ENCODE peak calls at places on chromosomes 1 and 21, in six cellular contexts. B, R, A, J, P and E are unnamed samples.

GRCh38 chr1:213573648-213574009 is 414.1 kb upstream of the PROX1 start:
- DNase-seq in B (no peak), R (no peak), A (no peak), J (no peak), P (no peak), E (no peak)

GRCh38 chr21:16079830-16080229 is 350.0 kb downstream of the USP25 start:
- DNase-seq in B (no peak), R (no peak), A (no peak), J (no peak), P (no peak), E (no peak)

GRCh38 chr1:19465650-19466049 is 19.7 kb downstream of the CAPZB start:
- DNase-seq in B (no peak), R (no peak), A (no peak), J (no peak), P (no peak), E (no peak)

GRCh38 chr21:17454315-17455027 is 58.4 kb upstream of the CXADR start:
- DNase-seq in B (no peak), R (peak), A (peak), J (no peak), P (peak), E (peak)

GRCh38 chr1:3736131-3736561 is 16.1 kb upstream of the CCDC27 start:
- DNase-seq in B (no peak), R (no peak), A (no peak), J (no peak), P (no peak), E (no peak)

GRCh38 chr1:96596226-96596625 is 125.4 kb upstream of the PTBP2 start:
- DNase-seq in B (no peak), R (peak), A (peak), J (no peak), P (peak), E (no peak)

GRCh38 chr1:162857850-162858249 is 3.1 kb downstream of the CCDC190 start:
- DNase-seq in B (no peak), R (no peak), A (no peak), J (no peak), P (no peak), E (no peak)

GRCh38 chr1:4657920-4658585 is 3.6 kb downstream of the AJAP1 start:
- DNase-seq in B (peak), R (no peak), A (no peak), J (no peak), P (no peak), E (peak)

GRCh38 chr1:208668991-208669390 is 424.8 kb upstream of the PLXNA2 start:
- DNase-seq in B (no peak), R (peak), A (peak), J (no peak), P (no peak), E (no peak)

GRCh38 chr1:185152187-185152767 is 4.5 kb downstream of the TRMT1L start:
- DNase-seq in B (no peak), R (no peak), A (no peak), J (no peak), P (no peak), E (no peak)

GRCh38 chr21:15825699-15826098 is 95.9 kb downstream of the USP25 start:
- DNase-seq in B (no peak), R (no peak), A (no peak), J (no peak), P (no peak), E (no peak)

GRCh38 chr1:28510350-28511223 is 4.7 kb downstream of the RCC1 start:
- DNase-seq in B (no peak), R (no peak), A (no peak), J (no peak), P (peak), E (no peak)

GRCh38 chr21:41956926-41957729 is 3.3 kb upstream of the C2CD2 start:
- DNase-seq in B (no peak), R (no peak), A (no peak), J (no peak), P (no peak), E (no peak)